ENCODE peak calls at places on chromosomes 5 and 9, in nine cellular contexts. One of them, this sample, is unnamed.

GRCh38 chr5:39447968-39448367 is 23.2 kb upstream of the DAB2 start:
- DNase-seq in sciatic nerve: no peak
- DNase-seq in transverse colon: no peak
- DNase-seq in OCI-LY7: no peak
- DNase-seq in activated T-helper 1 cell treated with anti-CD3 and anti-CD28 coated beads, Interleukin-2, amount 50 U/mL, for 16 hours: no peak
- DNase-seq in progenitor cell of endocrine pancreas: no peak
- DNase-seq in omental fat pad: no peak
- DNase-seq in mucosa of gallbladder: peak
- DNase-seq in choroid plexus epithelial cell: no peak
- DNase-seq in this sample: no peak

GRCh38 chr9:136021891-136022681 is 60.9 kb upstream of the UBAC1 start:
- DNase-seq in sciatic nerve: no peak
- DNase-seq in transverse colon: no peak
- DNase-seq in OCI-LY7: no peak
- DNase-seq in activated T-helper 1 cell treated with anti-CD3 and anti-CD28 coated beads, Interleukin-2, amount 50 U/mL, for 16 hours: no peak
- DNase-seq in progenitor cell of endocrine pancreas: no peak
- DNase-seq in omental fat pad: no peak
- DNase-seq in mucosa of gallbladder: no peak
- DNase-seq in choroid plexus epithelial cell: no peak
- DNase-seq in this sample: no peak

GRCh38 chr5:88244686-88245085 is 24.0 kb downstream of the TMEM161B start:
- DNase-seq in sciatic nerve: no peak
- DNase-seq in transverse colon: no peak
- DNase-seq in OCI-LY7: no peak
- DNase-seq in activated T-helper 1 cell treated with anti-CD3 and anti-CD28 coated beads, Interleukin-2, amount 50 U/mL, for 16 hours: no peak
- DNase-seq in progenitor cell of endocrine pancreas: no peak
- DNase-seq in omental fat pad: no peak
- DNase-seq in mucosa of gallbladder: no peak
- DNase-seq in choroid plexus epithelial cell: peak
- DNase-seq in this sample: no peak

GRCh38 chr5:114524221-114524620 is 162.4 kb downstream of the KCNN2 start:
- DNase-seq in sciatic nerve: no peak
- DNase-seq in transverse colon: no peak
- DNase-seq in OCI-LY7: no peak
- DNase-seq in activated T-helper 1 cell treated with anti-CD3 and anti-CD28 coated beads, Interleukin-2, amount 50 U/mL, for 16 hours: no peak
- DNase-seq in progenitor cell of endocrine pancreas: no peak
- DNase-seq in omental fat pad: no peak
- DNase-seq in mucosa of gallbladder: no peak
- DNase-seq in choroid plexus epithelial cell: no peak
- DNase-seq in this sample: no peak

GRCh38 chr5:79847561-79847960 is 143.5 kb downstream of the MTX3 start:
- DNase-seq in sciatic nerve: no peak
- DNase-seq in transverse colon: no peak
- DNase-seq in OCI-LY7: no peak
- DNase-seq in activated T-helper 1 cell treated with anti-CD3 and anti-CD28 coated beads, Interleukin-2, amount 50 U/mL, for 16 hours: no peak
- DNase-seq in progenitor cell of endocrine pancreas: no peak
- DNase-seq in omental fat pad: no peak
- DNase-seq in mucosa of gallbladder: no peak
- DNase-seq in choroid plexus epithelial cell: no peak
- DNase-seq in this sample: no peak

GRCh38 chr9:105425817-105426433 is 21.9 kb upstream of the FSD1L start:
- DNase-seq in sciatic nerve: no peak
- DNase-seq in transverse colon: no peak
- DNase-seq in OCI-LY7: peak
- DNase-seq in activated T-helper 1 cell treated with anti-CD3 and anti-CD28 coated beads, Interleukin-2, amount 50 U/mL, for 16 hours: no peak
- DNase-seq in progenitor cell of endocrine pancreas: no peak
- DNase-seq in omental fat pad: no peak
- DNase-seq in mucosa of gallbladder: no peak
- DNase-seq in choroid plexus epithelial cell: peak
- DNase-seq in this sample: no peak

GRCh38 chr5:100595152-100595811 is 60.1 kb downstream of the FAM174A start:
- DNase-seq in sciatic nerve: no peak
- DNase-seq in transverse colon: peak
- DNase-seq in OCI-LY7: no peak
- DNase-seq in activated T-helper 1 cell treated with anti-CD3 and anti-CD28 coated beads, Interleukin-2, amount 50 U/mL, for 16 hours: no peak
- DNase-seq in progenitor cell of endocrine pancreas: no peak
- DNase-seq in omental fat pad: no peak
- DNase-seq in mucosa of gallbladder: peak
- DNase-seq in choroid plexus epithelial cell: peak
- DNase-seq in this sample: no peak

GRCh38 chr5:1943481-1943880 is 60.8 kb upstream of the IRX4 start:
- DNase-seq in sciatic nerve: no peak
- DNase-seq in transverse colon: no peak
- DNase-seq in OCI-LY7: no peak
- DNase-seq in activated T-helper 1 cell treated with anti-CD3 and anti-CD28 coated beads, Interleukin-2, amount 50 U/mL, for 16 hours: no peak
- DNase-seq in progenitor cell of endocrine pancreas: no peak
- DNase-seq in omental fat pad: no peak
- DNase-seq in mucosa of gallbladder: no peak
- DNase-seq in choroid plexus epithelial cell: no peak
- DNase-seq in this sample: no peak

GRCh38 chr9:70389642-70390266 is 24.7 kb downstream of the KLF9 start:
- DNase-seq in sciatic nerve: no peak
- DNase-seq in transverse colon: no peak
- DNase-seq in OCI-LY7: no peak
- DNase-seq in activated T-helper 1 cell treated with anti-CD3 and anti-CD28 coated beads, Interleukin-2, amount 50 U/mL, for 16 hours: no peak
- DNase-seq in progenitor cell of endocrine pancreas: no peak
- DNase-seq in omental fat pad: no peak
- DNase-seq in mucosa of gallbladder: no peak
- DNase-seq in choroid plexus epithelial cell: peak
- DNase-seq in this sample: no peak

This sample was measured in prostate gland.